ENCODE peak calls at places on chromosome 10, in eight cellular contexts. One of them, this sample, is unnamed.

GRCh38 chr10:133260895-133261725 is 15.6 kb downstream of the ADAM8 start:
- DNase-seq in neural progenitor cell: peak; percentile 68
- DNase-seq in A549: peak; percentile 73
- DNase-seq in fibroblast of the aortic adventitia: no peak
- DNase-seq in epithelial cell of esophagus: no peak
- DNase-seq in AG04450: no peak
- DNase-seq in left ventricle myocardium inferior: peak; percentile 62
- DNase-seq in breast epithelium: no peak
- DNase-seq in this sample: peak; percentile 79

GRCh38 chr10:95818663-95819062 is 62.7 kb downstream of the ENTPD1 start:
- DNase-seq in neural progenitor cell: no peak
- DNase-seq in A549: no peak
- DNase-seq in fibroblast of the aortic adventitia: peak; percentile 87
- DNase-seq in epithelial cell of esophagus: peak; percentile 73
- DNase-seq in AG04450: peak; percentile 54
- DNase-seq in left ventricle myocardium inferior: no peak
- DNase-seq in breast epithelium: no peak
- DNase-seq in this sample: no peak

GRCh38 chr10:1408656-1409358 is 328.5 kb downstream of the ADARB2 start:
- DNase-seq in neural progenitor cell: no peak
- DNase-seq in A549: no peak
- DNase-seq in fibroblast of the aortic adventitia: no peak
- DNase-seq in epithelial cell of esophagus: no peak
- DNase-seq in AG04450: no peak
- DNase-seq in left ventricle myocardium inferior: no peak
- DNase-seq in breast epithelium: no peak
- DNase-seq in this sample: no peak

GRCh38 chr10:34916368-34916767 is 101.3 kb upstream of the PARD3 start:
- DNase-seq in neural progenitor cell: no peak
- DNase-seq in A549: no peak
- DNase-seq in fibroblast of the aortic adventitia: peak; percentile 78
- DNase-seq in epithelial cell of esophagus: peak; percentile 87
- DNase-seq in AG04450: peak; percentile 78
- DNase-seq in left ventricle myocardium inferior: no peak
- DNase-seq in breast epithelium: no peak
- DNase-seq in this sample: no peak

GRCh38 chr10:79342811-79343541 is 4.3 kb upstream of the PPIF start:
- DNase-seq in neural progenitor cell: no peak
- DNase-seq in A549: no peak
- DNase-seq in fibroblast of the aortic adventitia: peak; percentile 38
- DNase-seq in epithelial cell of esophagus: peak; percentile 53
- DNase-seq in AG04450: no peak
- DNase-seq in left ventricle myocardium inferior: no peak
- DNase-seq in breast epithelium: no peak
- DNase-seq in this sample: no peak

GRCh38 chr10:35127289-35127891 is 744 bp downstream of the CREM start:
- DNase-seq in neural progenitor cell: no peak
- DNase-seq in A549: peak; percentile 43
- DNase-seq in fibroblast of the aortic adventitia: peak; percentile 64
- DNase-seq in epithelial cell of esophagus: peak; percentile 57
- DNase-seq in AG04450: peak; percentile 18
- DNase-seq in left ventricle myocardium inferior: peak; percentile 61
- DNase-seq in breast epithelium: peak; percentile 60
- DNase-seq in this sample: peak; percentile 31

GRCh38 chr10:43294241-43294658 is 27.4 kb upstream of the RASGEF1A start:
- DNase-seq in neural progenitor cell: no peak
- DNase-seq in A549: no peak
- DNase-seq in fibroblast of the aortic adventitia: no peak
- DNase-seq in epithelial cell of esophagus: no peak
- DNase-seq in AG04450: no peak
- DNase-seq in left ventricle myocardium inferior: no peak
- DNase-seq in breast epithelium: peak; percentile 30
- DNase-seq in this sample: no peak

GRCh38 chr10:34808789-34809745 is 6.0 kb downstream of the PARD3 start:
- DNase-seq in neural progenitor cell: peak; percentile 75
- DNase-seq in A549: no peak
- DNase-seq in fibroblast of the aortic adventitia: peak; percentile 45
- DNase-seq in epithelial cell of esophagus: peak; percentile 43
- DNase-seq in AG04450: no peak
- DNase-seq in left ventricle myocardium inferior: peak; percentile 42
- DNase-seq in breast epithelium: no peak
- DNase-seq in this sample: no peak

GRCh38 chr10:122786269-122786668 is 59.4 kb downstream of the CUZD1 start:
- DNase-seq in neural progenitor cell: peak; percentile 87
- DNase-seq in A549: peak; percentile 21
- DNase-seq in fibroblast of the aortic adventitia: peak; percentile 22
- DNase-seq in epithelial cell of esophagus: peak; percentile 59
- DNase-seq in AG04450: no peak
- DNase-seq in left ventricle myocardium inferior: no peak
- DNase-seq in breast epithelium: no peak
- DNase-seq in this sample: peak; percentile 52

GRCh38 chr10:74063256-74063655 is 65.3 kb downstream of the VCL start:
- DNase-seq in neural progenitor cell: no peak
- DNase-seq in A549: no peak
- DNase-seq in fibroblast of the aortic adventitia: peak; percentile 49
- DNase-seq in epithelial cell of esophagus: no peak
- DNase-seq in AG04450: no peak
- DNase-seq in left ventricle myocardium inferior: no peak
- DNase-seq in breast epithelium: no peak
- DNase-seq in this sample: no peak

GRCh38 chr10:52215745-52216361 is 98.2 kb upstream of the DKK1 start:
- DNase-seq in neural progenitor cell: peak; percentile 74
- DNase-seq in A549: peak; percentile 24
- DNase-seq in fibroblast of the aortic adventitia: peak; percentile 86
- DNase-seq in epithelial cell of esophagus: peak; percentile 75
- DNase-seq in AG04450: peak; percentile 53
- DNase-seq in left ventricle myocardium inferior: no peak
- DNase-seq in breast epithelium: no peak
- DNase-seq in this sample: peak; percentile 50

GRCh38 chr10:77788496-77789010 is 138.0 kb downstream of the DLG5 start:
- DNase-seq in neural progenitor cell: no peak
- DNase-seq in A549: no peak
- DNase-seq in fibroblast of the aortic adventitia: no peak
- DNase-seq in epithelial cell of esophagus: no peak
- DNase-seq in AG04450: no peak
- DNase-seq in left ventricle myocardium inferior: no peak
- DNase-seq in breast epithelium: no peak
- DNase-seq in this sample: no peak

GRCh38 chr10:27687808-27688207 is 57.8 kb downstream of the MKX start:
- DNase-seq in neural progenitor cell: no peak
- DNase-seq in A549: no peak
- DNase-seq in fibroblast of the aortic adventitia: no peak
- DNase-seq in epithelial cell of esophagus: no peak
- DNase-seq in AG04450: no peak
- DNase-seq in left ventricle myocardium inferior: no peak
- DNase-seq in breast epithelium: no peak
- DNase-seq in this sample: no peak

GRCh38 chr10:102511562-102512274 is 7.9 kb downstream of the SUFU start:
- DNase-seq in neural progenitor cell: no peak
- DNase-seq in A549: no peak
- DNase-seq in fibroblast of the aortic adventitia: no peak
- DNase-seq in epithelial cell of esophagus: no peak
- DNase-seq in AG04450: no peak
- DNase-seq in left ventricle myocardium inferior: no peak
- DNase-seq in breast epithelium: no peak
- DNase-seq in this sample: peak; percentile 61

GRCh38 chr10:123995461-123996131 is 97.8 kb downstream of the CHST15 start:
- DNase-seq in neural progenitor cell: peak; percentile 75
- DNase-seq in A549: peak; percentile 90
- DNase-seq in fibroblast of the aortic adventitia: peak; percentile 87
- DNase-seq in epithelial cell of esophagus: peak; percentile 77
- DNase-seq in AG04450: peak; percentile 55
- DNase-seq in left ventricle myocardium inferior: peak; percentile 31
- DNase-seq in breast epithelium: no peak
- DNase-seq in this sample: peak; percentile 78

GRCh38 chr10:129760416-129760815 is 203.7 kb downstream of the EBF3 start:
- DNase-seq in neural progenitor cell: no peak
- DNase-seq in A549: no peak
- DNase-seq in fibroblast of the aortic adventitia: no peak
- DNase-seq in epithelial cell of esophagus: no peak
- DNase-seq in AG04450: no peak
- DNase-seq in left ventricle myocardium inferior: no peak
- DNase-seq in breast epithelium: no peak
- DNase-seq in this sample: no peak

GRCh38 chr10:30557884-30558283 is 71.7 kb downstream of the LYZL2 start:
- DNase-seq in neural progenitor cell: no peak
- DNase-seq in A549: peak; percentile 38
- DNase-seq in fibroblast of the aortic adventitia: peak; percentile 73
- DNase-seq in epithelial cell of esophagus: peak; percentile 62
- DNase-seq in AG04450: no peak
- DNase-seq in left ventricle myocardium inferior: no peak
- DNase-seq in breast epithelium: no peak
- DNase-seq in this sample: no peak

GRCh38 chr10:34194259-34194658 is 620.8 kb downstream of the PARD3 start:
- DNase-seq in neural progenitor cell: no peak
- DNase-seq in A549: no peak
- DNase-seq in fibroblast of the aortic adventitia: peak; percentile 68
- DNase-seq in epithelial cell of esophagus: no peak
- DNase-seq in AG04450: peak; percentile 55
- DNase-seq in left ventricle myocardium inferior: no peak
- DNase-seq in breast epithelium: no peak
- DNase-seq in this sample: no peak

GRCh38 chr10:63752318-63752717 is 231.1 kb downstream of the REEP3 start:
- DNase-seq in neural progenitor cell: no peak
- DNase-seq in A549: no peak
- DNase-seq in fibroblast of the aortic adventitia: no peak
- DNase-seq in epithelial cell of esophagus: no peak
- DNase-seq in AG04450: no peak
- DNase-seq in left ventricle myocardium inferior: no peak
- DNase-seq in breast epithelium: no peak
- DNase-seq in this sample: no peak

GRCh38 chr10:50622497-50623298 is 1.1 kb downstream of the SGMS1 start:
- DNase-seq in neural progenitor cell: peak; percentile 67
- DNase-seq in A549: peak; percentile 46
- DNase-seq in fibroblast of the aortic adventitia: peak; percentile 53
- DNase-seq in epithelial cell of esophagus: peak; percentile 54
- DNase-seq in AG04450: no peak
- DNase-seq in left ventricle myocardium inferior: peak; percentile 34
- DNase-seq in breast epithelium: no peak
- DNase-seq in this sample: peak; percentile 32
- TF ChIP-seq CTCF in neural progenitor cell: peak; percentile 5
- TF ChIP-seq CTCF in A549: no peak
- TF ChIP-seq CTCF in fibroblast of the aortic adventitia: no peak
- TF ChIP-seq CTCF in epithelial cell of esophagus: no peak
- TF ChIP-seq CTCF in AG04450: peak; percentile 6
- TF ChIP-seq CTCF in left ventricle myocardium inferior: no peak
- TF ChIP-seq CTCF in breast epithelium: no peak
- TF ChIP-seq CTCF in this sample: no peak

GRCh38 chr10:22990443-22990842 is 62.6 kb downstream of the ARMC3 start:
- DNase-seq in neural progenitor cell: no peak
- DNase-seq in A549: no peak
- DNase-seq in fibroblast of the aortic adventitia: no peak
- DNase-seq in epithelial cell of esophagus: no peak
- DNase-seq in AG04450: no peak
- DNase-seq in left ventricle myocardium inferior: no peak
- DNase-seq in breast epithelium: no peak
- DNase-seq in this sample: no peak

GRCh38 chr10:22984066-22984465 is 56.2 kb downstream of the ARMC3 start:
- DNase-seq in neural progenitor cell: no peak
- DNase-seq in A549: no peak
- DNase-seq in fibroblast of the aortic adventitia: peak; percentile 16
- DNase-seq in epithelial cell of esophagus: no peak
- DNase-seq in AG04450: no peak
- DNase-seq in left ventricle myocardium inferior: no peak
- DNase-seq in breast epithelium: no peak
- DNase-seq in this sample: no peak

GRCh38 chr10:22988581-22989360 is 60.9 kb downstream of the ARMC3 start:
- DNase-seq in neural progenitor cell: peak; percentile 81
- DNase-seq in A549: peak; percentile 25
- DNase-seq in fibroblast of the aortic adventitia: peak; percentile 78
- DNase-seq in epithelial cell of esophagus: peak; percentile 60
- DNase-seq in AG04450: peak; percentile 23
- DNase-seq in left ventricle myocardium inferior: peak; percentile 27
- DNase-seq in breast epithelium: peak; percentile 54
- DNase-seq in this sample: peak; percentile 58

GRCh38 chr10:22992075-22992474 is 64.2 kb downstream of the ARMC3 start:
- DNase-seq in neural progenitor cell: no peak
- DNase-seq in A549: no peak
- DNase-seq in fibroblast of the aortic adventitia: no peak
- DNase-seq in epithelial cell of esophagus: no peak
- DNase-seq in AG04450: no peak
- DNase-seq in left ventricle myocardium inferior: no peak
- DNase-seq in breast epithelium: no peak
- DNase-seq in this sample: peak; percentile 32

DNA sequence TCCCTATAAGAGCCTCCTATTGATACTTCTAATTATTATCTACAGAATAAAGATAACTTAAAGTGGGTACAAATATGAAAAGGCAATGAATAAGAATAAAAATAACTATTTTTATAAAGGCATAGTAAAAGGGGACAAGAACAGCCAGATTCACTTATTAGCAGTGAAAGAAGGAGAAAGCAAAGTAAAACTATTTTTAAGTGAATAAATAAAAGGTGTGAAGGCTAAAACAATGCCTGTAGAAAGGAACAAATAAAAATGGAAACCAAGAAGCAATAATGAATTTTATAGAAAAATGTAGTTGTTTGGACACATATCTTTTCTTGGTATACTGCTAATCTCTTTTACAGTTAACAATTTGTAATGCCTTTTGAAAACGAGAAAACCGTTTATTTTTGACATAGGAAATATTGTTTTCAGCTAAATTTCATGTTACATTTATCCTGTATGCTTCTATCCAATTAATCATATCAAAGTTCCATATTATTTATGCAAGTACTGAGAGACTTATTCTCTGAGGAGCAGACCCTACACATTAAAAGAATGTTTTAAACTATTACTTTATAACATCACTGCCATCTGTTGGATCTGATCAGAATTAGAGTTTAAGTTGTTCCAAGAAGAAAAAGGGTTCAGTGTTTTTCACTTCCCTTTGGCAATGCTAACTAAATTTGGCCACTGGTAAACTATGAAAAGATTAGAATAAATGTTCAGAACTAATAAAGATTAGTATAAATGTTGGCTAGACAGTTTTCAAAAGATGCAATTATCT is 59.1 kb downstream of the ARMC3 start:
- DNase-seq in neural progenitor cell: peak; percentile 28
- DNase-seq in A549: no peak
- DNase-seq in fibroblast of the aortic adventitia: peak; percentile 72
- DNase-seq in epithelial cell of esophagus: peak; percentile 16
- DNase-seq in AG04450: peak; percentile 1
- DNase-seq in left ventricle myocardium inferior: no peak
- DNase-seq in breast epithelium: no peak
- DNase-seq in this sample: peak; percentile 22
- TF ChIP-seq CTCF in neural progenitor cell: peak; percentile 54
- TF ChIP-seq CTCF in A549: peak; percentile 62
- TF ChIP-seq CTCF in fibroblast of the aortic adventitia: peak; percentile 41
- TF ChIP-seq CTCF in epithelial cell of esophagus: peak; percentile 22
- TF ChIP-seq CTCF in AG04450: peak; percentile 42
- TF ChIP-seq CTCF in left ventricle myocardium inferior: peak; percentile 57
- TF ChIP-seq CTCF in breast epithelium: no peak
- TF ChIP-seq CTCF in this sample: no peak

GRCh38 chr10:53453196-53453595 is 680.6 kb upstream of the MBL2 start:
- DNase-seq in neural progenitor cell: peak; percentile 37
- DNase-seq in A549: no peak
- DNase-seq in fibroblast of the aortic adventitia: no peak
- DNase-seq in epithelial cell of esophagus: peak; percentile 14
- DNase-seq in AG04450: no peak
- DNase-seq in left ventricle myocardium inferior: no peak
- DNase-seq in breast epithelium: no peak
- DNase-seq in this sample: no peak
- TF ChIP-seq CTCF in neural progenitor cell: peak; percentile 66
- TF ChIP-seq CTCF in A549: no peak
- TF ChIP-seq CTCF in fibroblast of the aortic adventitia: no peak
- TF ChIP-seq CTCF in epithelial cell of esophagus: peak; percentile 41
- TF ChIP-seq CTCF in AG04450: peak; percentile 23
- TF ChIP-seq CTCF in left ventricle myocardium inferior: peak; percentile 16
- TF ChIP-seq CTCF in breast epithelium: no peak
- TF ChIP-seq CTCF in this sample: no peak

GRCh38 chr10:7085913-7086589 is 324.8 kb downstream of the SFMBT2 start:
- DNase-seq in neural progenitor cell: peak; percentile 51
- DNase-seq in A549: no peak
- DNase-seq in fibroblast of the aortic adventitia: peak; percentile 17
- DNase-seq in epithelial cell of esophagus: no peak
- DNase-seq in AG04450: no peak
- DNase-seq in left ventricle myocardium inferior: no peak
- DNase-seq in breast epithelium: no peak
- DNase-seq in this sample: no peak
- TF ChIP-seq CTCF in neural progenitor cell: peak; percentile 25
- TF ChIP-seq CTCF in A549: no peak
- TF ChIP-seq CTCF in fibroblast of the aortic adventitia: no peak
- TF ChIP-seq CTCF in epithelial cell of esophagus: no peak
- TF ChIP-seq CTCF in AG04450: peak; percentile 32
- TF ChIP-seq CTCF in left ventricle myocardium inferior: peak; percentile 31
- TF ChIP-seq CTCF in breast epithelium: no peak
- TF ChIP-seq CTCF in this sample: no peak

This sample was measured in GM20000.